ENCODE peak calls at places on chromosome 19, in five cellular contexts. G is neural progenitor cell, Y is aorta, C is mammary epithelial cell, N is transverse colon. J is an unnamed sample.
A peak's percentile ranks its signal among the peaks of the same experiment; 100 is the strongest.

GRCh38 chr19:47643281-47643680 is 34.3 kb downstream of the BICRA start:
- DNase-seq in N (no peak), G (no peak), Y (no peak), C (no peak), J (no peak)

GRCh38 chr19:39676004-39676403 is 20.3 kb downstream of the LGALS16 start:
- DNase-seq in G (no peak), Y (no peak), C (no peak), N (no peak), J (no peak)

GRCh38 chr19:11639245-11639601 is 41.9 kb downstream of the ZNF627 start:
- DNase-seq in Y (no peak), C (no peak), N (no peak), G (no peak), J (no peak)

GRCh38 chr19:13827656-13828055 is 32.4 kb downstream of the ZSWIM4 start:
- DNase-seq in Y (no peak), N (no peak), G (no peak), C (no peak), J (no peak)

GRCh38 chr19:48480151-48480475 is 10.9 kb downstream of the CYTH2 start:
- DNase-seq in Y (peak; percentile 90), G (no peak), C (no peak), N (peak; percentile 57), J (no peak)

GRCh38 chr19:6738726-6739389 is 622 bp upstream of the TRIP10 start:
- DNase-seq in Y (no peak), C (peak; percentile 44), N (peak; percentile 75), G (peak; percentile 51), J (peak; percentile 52)

GRCh38 chr19:46015080-46015960 is 7.5 kb downstream of the PGLYRP1 start:
- DNase-seq in N (peak; percentile 83), G (peak; percentile 96), C (peak; percentile 58), Y (peak; percentile 88), J (no peak)

GRCh38 chr19:29400917-29401711 is 124.7 kb upstream of the VSTM2B start:
- DNase-seq in Y (no peak), N (no peak), C (no peak), G (no peak), J (no peak)

GRCh38 chr19:13669780-13670355 is 94.5 kb upstream of the MRI1 start:
- DNase-seq in Y (no peak), G (no peak), C (no peak), N (no peak), J (no peak)

GRCh38 chr19:1447944-1448343 is 2.0 kb upstream of the APC2 start:
- DNase-seq in C (no peak), N (no peak), Y (no peak), G (no peak), J (no peak)

GRCh38 chr19:53461866-53462265 is 5.7 kb upstream of the ZNF813 start:
- DNase-seq in Y (no peak), C (peak; percentile 27), N (no peak), G (no peak), J (no peak)

GRCh38 chr19:45172173-45172572 is 5.9 kb downstream of the TRAPPC6A start:
- DNase-seq in G (no peak), N (no peak), C (no peak), Y (no peak), J (no peak)

GRCh38 chr19:14120497-14120780 is 2.9 kb upstream of the PRKACA start:
- DNase-seq in Y (no peak), C (no peak), G (no peak), N (no peak), J (no peak)

GRCh38 chr19:48480476-48481190 is 11.5 kb downstream of the CYTH2 start:
- DNase-seq in Y (peak; percentile 88), G (no peak), C (no peak), N (peak; percentile 55), J (no peak)

GRCh38 chr19:12984683-12985048 is 10.6 kb upstream of the NFIX start:
- DNase-seq in G (no peak), N (no peak), C (no peak), Y (no peak), J (no peak)

GRCh38 chr19:12871681-12872080 is 9.6 kb downstream of the DNASE2 start:
- DNase-seq in Y (no peak), C (no peak), N (no peak), G (no peak), J (no peak)

GRCh38 chr19:41927810-41928192 is 448 bp downstream of the ERFL start:
- DNase-seq in N (peak; percentile 39), G (peak; percentile 64), Y (no peak), C (no peak), J (no peak)

GRCh38 chr19:31231181-31231580 is 118.1 kb downstream of the TSHZ3 start:
- DNase-seq in G (no peak), C (no peak), Y (no peak), N (no peak), J (no peak)

GRCh38 chr19:34241513-34242337 is 12.6 kb upstream of the GARRE1 start:
- DNase-seq in C (no peak), Y (no peak), N (peak; percentile 75), G (peak; percentile 78), J (peak; percentile 77)

GRCh38 chr19:46068345-46069258 is 27.8 kb upstream of the IGFL4 start:
- DNase-seq in Y (no peak), C (peak; percentile 99), G (no peak), N (peak; percentile 33), J (no peak)

GRCh38 chr19:38888876-38889275 is 10.5 kb downstream of the SIRT2 start:
- DNase-seq in Y (no peak), G (no peak), C (no peak), N (no peak), J (no peak)

GRCh38 chr19:58229255-58229639 is 533 bp downstream of the ZNF544 start:
- DNase-seq in C (peak; percentile 17), G (peak; percentile 65), Y (no peak), N (no peak), J (peak; percentile 30)

GRCh38 chr19:40688987-40689338 is 1.5 kb downstream of the NUMBL start:
- DNase-seq in G (no peak), C (no peak), Y (no peak), N (no peak), J (no peak)

GRCh38 chr19:34254552-34255432 is at the start of gene GARRE1:
- DNase-seq in Y (peak; percentile 80), G (peak; percentile 71), C (no peak), N (peak; percentile 46), J (no peak)

GRCh38 chr19:11767633-11768133 is 883 bp downstream of the ZNF441 start:
- DNase-seq in Y (peak; percentile 76), N (peak; percentile 69), C (peak; percentile 31), G (peak; percentile 43), J (no peak)

GRCh38 chr19:2037676-2038255 is 13.3 kb downstream of the MKNK2 start:
- DNase-seq in C (no peak), G (no peak), Y (no peak), N (no peak), J (no peak)

GRCh38 chr19:45117666-45118065 is 24.7 kb downstream of the PPP1R37 start:
- DNase-seq in N (no peak), Y (no peak), C (no peak), G (no peak), J (no peak)

GRCh38 chr19:46606681-46607440 is 5.7 kb downstream of the CALM3 start:
- DNase-seq in Y (peak; percentile 37), G (no peak), N (peak; percentile 4), C (no peak), J (no peak)

GRCh38 chr19:46586294-46586693 is 14.8 kb upstream of the CALM3 start:
- DNase-seq in C (no peak), N (no peak), Y (no peak), G (no peak), J (no peak)

GRCh38 chr19:29467824-29468401 is 57.9 kb upstream of the VSTM2B start:
- DNase-seq in G (peak; percentile 56), Y (no peak), C (peak; percentile 4), N (no peak), J (peak; percentile 45)

DNA sequence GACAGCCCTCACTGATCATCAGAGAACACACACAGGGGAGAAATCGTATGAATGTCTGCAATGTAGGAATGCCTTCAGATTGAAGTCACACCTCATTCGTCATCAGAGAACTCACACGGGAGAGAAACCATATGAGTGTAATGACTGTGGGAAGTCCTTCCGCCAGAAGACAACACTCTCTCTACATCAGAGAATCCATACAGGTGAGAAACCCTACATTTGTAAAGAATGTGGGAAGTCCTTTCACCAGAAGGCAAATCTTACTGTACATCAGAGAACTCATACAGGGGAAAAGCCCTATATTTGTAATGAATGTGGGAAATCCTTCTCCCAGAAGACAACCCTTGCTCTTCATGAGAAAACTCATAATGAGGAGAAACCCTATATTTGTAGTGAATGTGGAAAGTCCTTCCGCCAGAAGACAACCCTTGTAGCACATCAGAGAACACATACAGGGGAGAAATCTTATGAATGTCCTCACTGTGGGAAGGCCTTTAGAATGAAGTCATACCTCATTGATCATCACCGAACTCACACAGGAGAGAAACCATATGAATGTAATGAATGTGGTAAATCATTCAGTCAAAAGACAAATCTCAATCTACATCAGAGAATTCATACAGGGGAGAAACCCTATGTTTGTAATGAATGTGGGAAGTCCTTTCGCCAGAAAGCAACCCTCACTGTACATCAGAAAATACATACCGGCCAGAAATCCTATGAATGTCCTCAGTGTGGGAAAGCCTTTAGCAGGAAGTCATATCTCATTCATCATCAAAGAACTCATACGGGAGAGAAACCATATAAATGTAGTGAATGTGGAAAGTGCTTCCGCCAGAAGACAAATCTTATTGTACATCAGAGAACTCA is 32.5 kb downstream of the ZNF567 start:
- DNase-seq in G (no peak), C (peak; percentile 16), N (no peak), Y (no peak), J (no peak)
- H3K4me3 ChIP-seq in G (no peak overlapping the region), C (no peak overlapping the region), N (no peak overlapping the region), Y (no peak overlapping the region), J (no peak overlapping the region)

DNA sequence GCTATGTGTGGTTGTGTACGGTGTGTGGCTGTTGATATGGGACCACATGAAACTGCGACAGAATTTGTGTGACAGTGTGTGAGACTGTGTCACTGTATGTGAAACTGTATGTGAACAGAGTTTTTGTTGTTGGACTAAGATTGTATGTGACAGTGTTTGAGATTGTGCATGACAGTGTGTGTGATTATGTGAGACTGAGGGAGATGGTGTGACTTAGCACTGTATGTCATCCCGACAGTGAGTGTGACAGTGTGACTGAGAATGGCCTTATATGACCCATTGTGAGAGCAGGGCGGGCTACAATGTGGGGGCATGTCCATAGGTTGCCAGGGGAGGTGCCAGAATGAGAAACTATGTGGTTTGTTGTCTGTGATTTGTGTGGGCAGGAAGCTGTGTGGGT is 930 bp downstream of the ZNF583 start:
- DNase-seq in Y (no peak), G (no peak), C (no peak), N (no peak), J (no peak)
- H3K4me3 ChIP-seq in Y (no peak overlapping the region), G (peak overlapping the region; percentile 72), C (no peak overlapping the region), N (no peak overlapping the region), J (peak overlapping the region; percentile 67)

GRCh38 chr19:4376245-4376990 is 23.9 kb downstream of the SH3GL1 start:
- DNase-seq in N (no peak), C (peak; percentile 33), Y (no peak), G (no peak), J (no peak)
- H3K4me3 ChIP-seq in N (no peak overlapping the region), C (no peak overlapping the region), Y (no peak overlapping the region), G (no peak overlapping the region), J (no peak overlapping the region)

DNA sequence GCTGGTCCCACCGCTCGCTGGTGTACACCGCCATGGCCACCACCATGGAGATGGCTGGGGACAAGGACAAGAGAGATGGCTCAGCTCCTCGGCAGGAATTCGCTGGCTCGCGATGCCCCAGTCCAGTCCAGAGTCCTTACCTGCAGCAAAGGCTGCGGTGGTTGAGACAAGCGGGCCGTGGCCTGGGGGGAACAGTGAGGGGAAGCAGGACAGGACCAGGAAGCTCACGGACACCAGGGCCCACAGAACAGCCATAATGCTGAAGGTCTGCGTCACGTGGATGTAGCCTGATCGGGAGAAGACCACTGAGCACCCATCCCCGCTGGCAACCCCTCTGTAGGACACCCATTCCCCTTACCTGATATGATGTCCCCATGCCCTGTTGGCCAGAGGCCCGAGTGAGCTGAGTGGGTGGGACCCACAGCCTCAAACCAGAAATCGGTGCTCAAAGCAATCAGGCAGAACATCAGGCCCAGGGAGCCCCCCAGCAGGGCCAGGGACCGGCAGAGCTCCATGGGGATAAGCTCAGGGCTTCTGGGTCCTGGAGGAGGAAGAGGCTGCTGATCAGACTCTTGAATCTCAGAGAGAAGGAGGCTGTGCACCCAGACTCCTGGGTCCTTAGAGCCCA is 319 bp downstream of the NKG7 start:
- DNase-seq in N (no peak), Y (peak; percentile 73), C (no peak), G (no peak), J (no peak)
- H3K4me3 ChIP-seq in N (no peak overlapping the region), Y (no peak overlapping the region), C (no peak overlapping the region), G (no peak overlapping the region), J (no peak overlapping the region)

J was measured in LNCaP clone FGC.